ENCODE peak calls at places on chromosomes 3 and 15, in six cellular contexts. M, Y, W, P, L and O are unnamed samples.

GRCh38 chr3:191627064-191627463 is 166.1 kb downstream of the PYDC2 start:
- DNase-seq in M (peak; percentile 3), Y (no peak), W (peak; percentile 11), P (no peak), L (no peak), O (no peak)

GRCh38 chr15:77413687-77414349 is 6.1 kb downstream of the PEAK1 start:
- DNase-seq in M (no peak), Y (no peak), W (no peak), P (no peak), L (no peak), O (no peak)

GRCh38 chr3:184944221-184944620 is 132.3 kb downstream of the VPS8 start:
- DNase-seq in M (no peak), Y (no peak), W (no peak), P (no peak), L (no peak), O (no peak)

GRCh38 chr3:97793415-97794019 is 28.3 kb upstream of the CRYBG3 start:
- DNase-seq in M (peak; percentile 19), Y (peak; percentile 23), W (peak; percentile 40), P (peak; percentile 14), L (peak; percentile 13), O (peak; percentile 13)

GRCh38 chr3:24437326-24437725 is 57.3 kb downstream of the THRB start:
- DNase-seq in M (no peak), Y (no peak), W (no peak), P (no peak), L (no peak), O (no peak)

GRCh38 chr15:78702609-78703332 is 61.8 kb upstream of the CHRNB4 start:
- DNase-seq in M (no peak), Y (no peak), W (no peak), P (no peak), L (no peak), O (no peak)

GRCh38 chr3:58580826-58581327 is 3.7 kb upstream of the FAM107A start:
- DNase-seq in M (no peak), Y (no peak), W (no peak), P (no peak), L (no peak), O (no peak)

GRCh38 chr3:64445318-64446300 is 220.3 kb upstream of the PRICKLE2 start:
- DNase-seq in M (no peak), Y (peak; percentile 46), W (peak; percentile 51), P (no peak), L (peak; percentile 35), O (no peak)

GRCh38 chr3:160427832-160428424 is 21.7 kb downstream of the TRIM59 start:
- DNase-seq in M (no peak), Y (no peak), W (no peak), P (no peak), L (no peak), O (no peak)

GRCh38 chr15:37109151-37109912 is 9.0 kb upstream of the MEIS2 start:
- DNase-seq in M (no peak), Y (no peak), W (no peak), P (no peak), L (no peak), O (no peak)

GRCh38 chr3:140233702-140234101 is 298.7 kb downstream of the CLSTN2 start:
- DNase-seq in M (no peak), Y (no peak), W (no peak), P (no peak), L (no peak), O (no peak)

GRCh38 chr15:91228391-91228790 is 128.3 kb downstream of the SV2B start:
- DNase-seq in M (no peak), Y (no peak), W (no peak), P (no peak), L (no peak), O (no peak)

GRCh38 chr3:9915252-9916141 is 1.4 kb upstream of the IL17RC start:
- DNase-seq in M (peak; percentile 41), Y (peak; percentile 68), W (peak; percentile 59), P (no peak), L (no peak), O (no peak)

DNA sequence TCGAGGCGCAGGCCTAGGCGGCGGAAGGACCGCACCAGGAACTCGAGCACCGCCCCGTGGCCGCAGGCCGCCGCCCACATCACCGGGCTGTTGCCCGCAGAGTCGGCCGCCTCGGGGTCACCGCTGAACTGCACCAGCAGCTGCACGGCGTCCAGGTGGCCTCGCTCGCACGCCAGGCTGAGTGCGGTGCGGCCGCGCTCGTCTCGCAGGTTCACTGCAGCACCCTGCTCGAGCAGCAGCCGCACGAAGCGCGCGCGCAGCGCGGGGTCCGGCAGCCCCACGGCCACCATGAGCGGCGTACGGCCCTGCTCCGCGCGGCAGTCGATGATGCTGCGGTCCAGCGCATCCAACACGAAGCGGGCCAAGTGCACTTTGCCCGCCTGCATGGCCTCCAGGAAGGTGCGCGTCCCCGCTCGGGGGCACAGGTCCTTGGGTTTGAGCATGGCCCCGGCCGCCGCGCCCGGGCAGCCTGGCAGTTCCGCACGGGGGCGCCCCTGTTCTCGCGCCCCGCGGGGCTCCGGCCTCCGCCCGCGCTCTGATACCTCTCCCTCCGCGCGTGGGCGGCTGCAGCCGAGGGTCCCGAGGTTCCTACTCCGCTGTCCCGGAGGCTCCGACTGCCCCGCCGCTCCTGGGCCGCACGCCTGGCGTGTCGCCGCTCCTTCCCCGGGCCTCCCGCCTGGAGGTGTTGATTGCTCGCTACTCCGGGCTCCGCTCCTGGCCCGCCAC is 557 bp downstream of the ANKRD63 start:
- DNase-seq in M (no peak), Y (peak; percentile 78), W (peak; percentile 24), P (no peak), L (peak; percentile 63), O (no peak)
- TF ChIP-seq CTCF in M (no peak), Y (peak; percentile 66), W (no peak), P (peak; percentile 6), L (peak; percentile 62), O (peak; percentile 44)

DNA sequence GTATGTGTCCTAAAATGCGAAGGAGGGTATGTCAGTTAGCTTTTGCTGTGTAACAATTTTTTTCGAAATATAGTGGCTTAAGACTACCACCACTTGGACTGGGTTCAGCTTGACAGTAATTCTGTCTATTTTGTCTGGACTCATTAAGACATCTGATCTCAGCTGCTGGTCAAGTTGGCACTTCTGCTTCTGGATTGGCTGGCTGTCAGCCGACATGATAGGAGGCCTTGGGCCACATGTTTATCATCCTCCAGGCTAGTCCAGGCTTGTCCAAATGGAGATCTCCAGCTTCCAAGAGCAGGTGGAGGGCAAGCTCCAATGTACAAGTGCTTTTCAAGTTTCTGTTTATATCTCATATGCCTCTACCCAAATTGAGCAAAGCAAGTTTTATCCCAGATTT is 95.9 kb downstream of the GALK2 start:
- DNase-seq in M (no peak), Y (no peak), W (peak; percentile 23), P (no peak), L (no peak), O (no peak)
- TF ChIP-seq CTCF in M (no peak), Y (no peak), W (no peak), P (no peak), L (no peak), O (no peak)

GRCh38 chr3:1998739-1999138 is 99.9 kb upstream of the CNTN4 start:
- DNase-seq in M (no peak), Y (no peak), W (no peak), P (no peak), L (no peak), O (no peak)
- TF ChIP-seq CTCF in M (no peak), Y (no peak), W (no peak), P (no peak), L (no peak), O (no peak)

GRCh38 chr15:43186003-43186353 is 775 bp downstream of the CCNDBP1 start:
- DNase-seq in M (no peak), Y (peak; percentile 57), W (peak; percentile 6), P (no peak), L (peak; percentile 16), O (no peak)
- TF ChIP-seq CTCF in M (no peak), Y (no peak), W (no peak), P (no peak), L (no peak), O (no peak)